ENCODE peak calls at places on chromosomes 4 and X, in eight cellular contexts. T, I, M, X, Z, D, K and V are unnamed samples.

GRCh38 chr4:6362896-6363295 is 93.2 kb downstream of the WFS1 start:
- DNase-seq in T (no peak), I (no peak), M (peak; percentile 5), X (no peak), Z (no peak), D (no peak), K (peak; percentile 61), V (peak; percentile 35)

GRCh38 chr4:7938513-7939376 is 916 bp downstream of the AFAP1 start:
- DNase-seq in T (peak; percentile 38), I (no peak), M (peak; percentile 57), X (peak; percentile 23), Z (no peak), D (peak; percentile 39), K (no peak), V (no peak)

GRCh38 chr4:6467600-6467999 is 4.8 kb downstream of the PPP2R2C start:
- DNase-seq in T (no peak), I (no peak), M (no peak), X (no peak), Z (no peak), D (no peak), K (no peak), V (no peak)

GRCh38 chr4:30429813-30430466 is 290.2 kb upstream of the PCDH7 start:
- DNase-seq in T (no peak), I (no peak), M (peak; percentile 83), X (no peak), Z (no peak), D (no peak), K (no peak), V (peak; percentile 10)

GRCh38 chr4:1447676-1448588 is 41.7 kb upstream of the NKX1-1 start:
- DNase-seq in T (peak; percentile 17), I (no peak), M (no peak), X (no peak), Z (no peak), D (no peak), K (no peak), V (no peak)

GRCh38 chrX:99348256-99348655 is 1061.8 kb downstream of the PCDH19 start:
- DNase-seq in T (no peak), I (no peak), M (no peak), X (no peak), Z (no peak), D (no peak), K (no peak), V (no peak)

GRCh38 chrX:96929036-96929435 is 45.3 kb downstream of the RPA4 start:
- DNase-seq in T (no peak), I (no peak), M (no peak), X (no peak), Z (no peak), D (no peak), K (no peak), V (no peak)

GRCh38 chr4:53734584-53735363 is 143.5 kb upstream of the LNX1 start:
- DNase-seq in T (no peak), I (no peak), M (peak; percentile 54), X (no peak), Z (no peak), D (no peak), K (peak; percentile 32), V (no peak)

GRCh38 chr4:184395451-184395917 is 78.9 kb downstream of the IRF2 start:
- DNase-seq in T (no peak), I (no peak), M (no peak), X (no peak), Z (no peak), D (no peak), K (no peak), V (no peak)

GRCh38 chr4:118920247-118920646 is 31.6 kb downstream of the SYNPO2 start:
- DNase-seq in T (no peak), I (no peak), M (peak; percentile 33), X (peak; percentile 48), Z (no peak), D (peak; percentile 39), K (peak; percentile 33), V (no peak)

GRCh38 chr4:8096690-8097061 is 61.9 kb downstream of the ABLIM2 start:
- DNase-seq in T (no peak), I (no peak), M (no peak), X (no peak), Z (no peak), D (no peak), K (no peak), V (no peak)

GRCh38 chr4:72505314-72505744 is 63.7 kb downstream of the ADAMTS3 start:
- DNase-seq in T (no peak), I (no peak), M (peak; percentile 52), X (no peak), Z (no peak), D (peak; percentile 8), K (peak; percentile 44), V (no peak)

GRCh38 chrX:21723097-21723496 is 34.8 kb downstream of the SMPX start:
- DNase-seq in T (no peak), I (no peak), M (no peak), X (no peak), Z (no peak), D (no peak), K (peak; percentile 7), V (no peak)

GRCh38 chr4:77184961-77185360 is 28.0 kb downstream of the CCNG2 start:
- DNase-seq in T (no peak), I (no peak), M (no peak), X (no peak), Z (no peak), D (no peak), K (no peak), V (no peak)

GRCh38 chr4:80265571-80266266 is 745 bp upstream of the FGF5 start:
- DNase-seq in T (no peak), I (no peak), M (peak; percentile 65), X (no peak), Z (no peak), D (no peak), K (peak; percentile 28), V (no peak)

GRCh38 chrX:12978205-12979010 is 3.5 kb downstream of the TMSB4X start:
- DNase-seq in T (peak; percentile 75), I (no peak), M (peak; percentile 82), X (peak; percentile 36), Z (peak; percentile 35), D (no peak), K (peak; percentile 89), V (no peak)

GRCh38 chr4:147019061-147019460 is 73.4 kb upstream of the TTC29 start:
- DNase-seq in T (peak; percentile 70), I (peak; percentile 12), M (peak; percentile 62), X (no peak), Z (no peak), D (peak; percentile 38), K (peak; percentile 48), V (peak; percentile 2)

GRCh38 chrX:38220936-38221386 is 290 bp upstream of the SRPX start:
- DNase-seq in T (no peak), I (no peak), M (peak; percentile 35), X (peak; percentile 7), Z (no peak), D (peak; percentile 34), K (no peak), V (no peak)

GRCh38 chr4:106864231-106864630 is 171.9 kb downstream of the DKK2 start:
- DNase-seq in T (no peak), I (no peak), M (no peak), X (no peak), Z (no peak), D (no peak), K (no peak), V (no peak)

GRCh38 chr4:177759714-177760113 is 317.5 kb upstream of the AGA start:
- DNase-seq in T (no peak), I (no peak), M (no peak), X (no peak), Z (no peak), D (no peak), K (no peak), V (no peak)

DNA sequence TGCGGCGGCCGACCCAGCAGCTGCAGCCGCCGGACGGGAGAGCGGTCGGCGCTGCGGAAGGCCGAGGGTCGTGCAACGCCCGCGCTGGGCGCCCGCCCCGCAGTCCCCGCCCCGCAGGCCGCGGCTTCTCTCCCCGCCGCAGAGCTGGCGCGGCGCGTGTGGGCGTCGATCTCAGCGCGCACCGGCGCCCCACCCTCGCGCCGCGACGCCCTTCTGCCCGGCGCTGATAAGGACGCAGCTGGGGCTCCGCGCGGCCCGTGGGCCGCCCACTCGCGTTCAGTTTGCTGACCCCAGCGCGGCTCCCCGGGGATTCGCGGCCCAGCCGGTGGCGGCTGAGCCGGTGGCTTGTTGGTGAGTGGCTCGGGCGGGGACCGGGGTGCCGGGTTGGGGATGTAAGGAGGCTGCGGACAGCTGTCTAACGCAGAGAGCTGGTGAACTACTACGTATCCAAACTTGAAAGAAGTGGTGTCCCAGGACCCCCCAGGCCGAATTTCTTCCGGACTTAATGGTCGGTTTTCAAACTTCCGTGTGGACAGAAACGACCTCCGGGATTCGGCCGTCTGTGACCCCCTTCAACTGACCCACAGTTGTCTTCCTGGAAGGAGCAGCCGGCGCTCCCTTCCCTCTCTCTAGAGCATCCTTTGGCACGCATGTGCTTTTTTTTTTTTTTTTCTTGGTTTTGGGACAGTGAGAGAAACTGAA is 1.6 kb downstream of the FHDC1 start:
- DNase-seq in T (peak; percentile 45), I (peak; percentile 23), M (peak; percentile 26), X (no peak), Z (peak; percentile 46), D (peak; percentile 27), K (peak; percentile 27), V (peak; percentile 31)
- TF ChIP-seq POLR2A in T (no peak), I (no peak), M (no peak), X (no peak), Z (no peak), D (no peak), K (no peak), V (peak; percentile 25)

DNA sequence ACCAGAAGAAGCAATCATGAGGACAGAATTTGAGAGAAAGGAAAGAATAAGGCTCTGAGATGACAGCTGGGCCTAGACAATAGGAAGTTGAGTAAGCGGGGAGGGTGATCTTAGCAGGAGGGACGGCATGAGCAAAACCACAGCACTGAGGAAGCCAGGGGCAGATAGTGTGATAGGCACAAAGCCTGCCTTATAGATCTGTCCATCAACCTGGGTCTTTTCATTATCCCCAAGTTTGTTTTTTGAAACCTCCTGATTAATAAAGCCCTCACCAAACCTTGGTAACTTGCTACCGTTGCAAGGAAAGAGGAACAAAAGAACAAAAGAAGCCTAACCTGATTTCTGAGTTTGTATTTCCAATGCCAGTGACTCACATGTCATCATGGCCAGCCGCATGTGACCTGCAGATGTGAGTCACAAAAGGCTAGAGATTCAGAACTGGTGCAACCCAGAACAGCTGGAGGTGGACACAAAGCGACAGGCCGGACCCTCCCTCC is 55.7 kb upstream of the PPARGC1A start:
- DNase-seq in T (peak; percentile 73), I (no peak), M (no peak), X (no peak), Z (no peak), D (no peak), K (peak; percentile 95), V (peak; percentile 36)
- TF ChIP-seq POLR2A in T (no peak), I (no peak), M (no peak), X (no peak), Z (no peak), D (no peak), K (no peak), V (no peak)

DNA sequence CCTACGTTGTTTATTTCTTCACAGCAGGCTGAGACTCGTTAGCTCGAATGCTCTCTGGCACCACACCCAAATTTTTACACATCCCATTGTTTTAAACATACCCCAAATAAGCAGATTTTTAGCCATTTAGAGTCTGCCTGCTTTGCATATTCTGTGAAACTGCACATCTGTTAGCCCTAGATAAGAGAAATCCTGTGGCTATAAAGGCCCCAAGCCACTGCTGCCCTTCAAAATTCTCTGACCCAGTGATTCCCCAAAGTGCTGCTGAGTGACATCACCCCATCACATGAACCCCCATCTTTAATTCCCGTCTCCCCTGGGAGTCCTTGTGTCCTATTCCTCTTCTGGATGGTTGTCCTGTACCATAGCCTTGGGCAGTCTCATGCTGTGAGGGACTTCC is 20.8 kb downstream of the TEX13C start:
- DNase-seq in T (no peak), I (no peak), M (no peak), X (no peak), Z (no peak), D (no peak), K (no peak), V (no peak)
- TF ChIP-seq POLR2A in T (no peak), I (no peak), M (no peak), X (no peak), Z (no peak), D (no peak), K (no peak), V (no peak)

GRCh38 chr4:337932-338758 is 531 bp downstream of the ZNF141 start:
- DNase-seq in T (peak; percentile 40), I (peak; percentile 3), M (no peak), X (peak; percentile 48), Z (no peak), D (peak; percentile 36), K (peak; percentile 75), V (no peak)
- TF ChIP-seq POLR2A in T (no peak), I (no peak), M (no peak), X (no peak), Z (no peak), D (no peak), K (no peak), V (no peak)